ENCODE peak calls at places on chromosomes 4 and X, in nine cellular contexts. E, M, T, F, U, P, G, I and X are unnamed samples.

GRCh38 chr4:6313216-6313615 is 43.6 kb downstream of the WFS1 start:
- DNase-seq in E (no peak), M (no peak), T (no peak), F (no peak), U (no peak), P (no peak), G (no peak), I (no peak), X (no peak)

GRCh38 chrX:153875391-153876111 is 10.4 kb downstream of the L1CAM start:
- DNase-seq in E (no peak), M (no peak), T (peak), F (peak), U (peak), P (peak), G (peak), I (peak), X (peak)

GRCh38 chr4:7827566-7827965 is 112.1 kb downstream of the AFAP1 start:
- DNase-seq in E (no peak), M (no peak), T (no peak), F (no peak), U (no peak), P (no peak), G (no peak), I (no peak), X (no peak)

GRCh38 chr4:6420036-6420435 is 52.4 kb downstream of the PPP2R2C start:
- DNase-seq in E (no peak), M (no peak), T (no peak), F (no peak), U (no peak), P (no peak), G (no peak), I (no peak), X (no peak)

GRCh38 chr4:126306152-126306869 is 991.6 kb downstream of the FAT4 start:
- DNase-seq in E (no peak), M (no peak), T (no peak), F (no peak), U (no peak), P (peak), G (no peak), I (peak), X (no peak)

GRCh38 chrX:143754183-143754582 is 33.6 kb upstream of the SPANXN2 start:
- DNase-seq in E (no peak), M (no peak), T (no peak), F (no peak), U (peak), P (no peak), G (no peak), I (no peak), X (no peak)

GRCh38 chrX:153061732-153062131 is 5.5 kb downstream of the PNMA3 start:
- DNase-seq in E (no peak), M (no peak), T (no peak), F (no peak), U (peak), P (no peak), G (no peak), I (peak), X (no peak)

GRCh38 chrX:148416931-148417330 is 83.5 kb upstream of the AFF2 start:
- DNase-seq in E (no peak), M (no peak), T (no peak), F (no peak), U (no peak), P (no peak), G (no peak), I (peak), X (no peak)

GRCh38 chrX:97267916-97268680 is 384.4 kb downstream of the RPA4 start:
- DNase-seq in E (no peak), M (no peak), T (no peak), F (no peak), U (no peak), P (no peak), G (no peak), I (peak), X (no peak)

GRCh38 chr4:38902695-38903094 is 35.1 kb downstream of the FAM114A1 start:
- DNase-seq in E (no peak), M (no peak), T (no peak), F (peak), U (peak), P (no peak), G (no peak), I (peak), X (no peak)

GRCh38 chr4:184364100-184364921 is 110.0 kb downstream of the IRF2 start:
- DNase-seq in E (no peak), M (no peak), T (no peak), F (no peak), U (no peak), P (no peak), G (no peak), I (no peak), X (no peak)

GRCh38 chr4:27066591-27066990 is 205.9 kb downstream of the STIM2 start:
- DNase-seq in E (no peak), M (no peak), T (peak), F (no peak), U (no peak), P (peak), G (peak), I (no peak), X (no peak)

DNA sequence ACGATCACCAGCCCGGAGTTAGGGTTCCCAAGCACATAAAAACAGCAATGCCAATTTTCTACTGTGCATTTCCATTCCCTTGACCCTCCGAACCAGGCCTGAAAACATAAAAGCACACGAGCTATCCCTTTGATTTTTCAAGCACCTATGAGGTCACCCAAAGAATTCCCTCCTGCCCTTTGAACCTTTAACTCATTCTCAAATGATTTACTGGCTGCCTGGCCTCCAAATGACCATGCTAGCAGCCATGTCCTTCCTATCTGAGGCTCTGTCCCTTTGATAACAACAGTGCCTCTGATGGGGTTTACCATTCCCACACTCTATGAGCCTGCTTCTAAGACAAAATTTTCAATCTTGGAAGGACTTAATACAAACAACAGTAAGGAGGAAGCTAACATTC is 15.2 kb downstream of the SHROOM4 start:
- DNase-seq in E (no peak), M (no peak), T (no peak), F (no peak), U (no peak), P (no peak), G (no peak), I (no peak), X (no peak)
- TF ChIP-seq CTCF in E (no peak), M (no peak), T (no peak), F (no peak), U (no peak), P (no peak), G (no peak), I (no peak), X (no peak)

GRCh38 chrX:36961590-36961989 is 46.6 kb upstream of the FAM47C start:
- DNase-seq in E (no peak), M (no peak), T (peak), F (no peak), U (no peak), P (no peak), G (no peak), I (no peak), X (peak)
- TF ChIP-seq CTCF in E (no peak), M (no peak), T (peak), F (no peak), U (no peak), P (no peak), G (no peak), I (no peak), X (peak)

GRCh38 chr4:23022032-23022431 is 329.3 kb downstream of the GBA3 start:
- DNase-seq in E (no peak), M (no peak), T (peak), F (no peak), U (peak), P (no peak), G (no peak), I (peak), X (no peak)
- TF ChIP-seq CTCF in E (no peak), M (no peak), T (peak), F (no peak), U (no peak), P (no peak), G (no peak), I (no peak), X (no peak)

GRCh38 chrX:140123446-140123845 is 158.1 kb upstream of the CXorf66 start:
- DNase-seq in E (no peak), M (no peak), T (peak), F (no peak), U (no peak), P (no peak), G (no peak), I (peak), X (peak)
- TF ChIP-seq CTCF in E (no peak), M (no peak), T (no peak), F (peak), U (no peak), P (no peak), G (no peak), I (peak), X (peak)